ENCODE peak calls at places on chromosomes 3 and 15, in five cellular contexts. R is fibroblast of lung, Z is fibroblast of the conjunctiva, V is ACHN, K is GM04503. S is an unnamed sample.

GRCh38 chr3:32392530-32393302 is 1.1 kb downstream of the CMTM7 start:
- DNase-seq in R (peak; percentile 80), K (no peak), Z (peak; percentile 59), V (peak; percentile 44), S (no peak)

GRCh38 chr3:27714692-27715453 is 7.2 kb downstream of the EOMES start:
- DNase-seq in V (no peak), R (no peak), Z (no peak), K (no peak), S (no peak)

GRCh38 chr3:49098429-49098828 is 4.6 kb upstream of the QRICH1 start:
- DNase-seq in V (no peak), Z (no peak), R (no peak), K (no peak), S (no peak)

GRCh38 chr3:107124885-107125284 is 252.4 kb upstream of the CCDC54 start:
- DNase-seq in V (no peak), R (peak; percentile 49), K (peak; percentile 31), Z (peak; percentile 13), S (no peak)

GRCh38 chr15:32994810-32995424 is 199.6 kb downstream of the FMN1 start:
- DNase-seq in K (no peak), V (peak; percentile 41), Z (peak; percentile 39), R (peak; percentile 82), S (no peak)

GRCh38 chr15:64430000-64430735 is 30.2 kb upstream of the ZNF609 start:
- DNase-seq in K (peak; percentile 92), Z (peak; percentile 89), R (peak; percentile 97), V (no peak), S (no peak)

GRCh38 chr15:74614744-74615312 is 808 bp upstream of the CLK3 start:
- DNase-seq in Z (peak; percentile 43), K (peak; percentile 37), R (peak; percentile 65), V (peak; percentile 69), S (peak; percentile 94)

GRCh38 chr3:128242818-128243601 is 89.7 kb downstream of the EEFSEC start:
- DNase-seq in K (no peak), Z (no peak), V (no peak), R (no peak), S (no peak)

GRCh38 chr15:65580287-65580686 is 30.6 kb downstream of the INTS14 start:
- DNase-seq in Z (peak; percentile 20), K (peak; percentile 47), R (peak; percentile 39), V (peak; percentile 25), S (no peak)

GRCh38 chr3:15647629-15648167 is 46.2 kb downstream of the BTD start:
- DNase-seq in K (peak; percentile 93), R (peak; percentile 91), V (peak; percentile 82), Z (no peak), S (no peak)

GRCh38 chr3:54891540-54891897 is 36.3 kb downstream of the LRTM1 start:
- DNase-seq in K (peak; percentile 84), R (peak; percentile 95), V (peak; percentile 92), Z (peak; percentile 97), S (no peak)

GRCh38 chr3:31132132-31132769 is 237.8 kb upstream of the GADL1 start:
- DNase-seq in Z (peak; percentile 45), K (no peak), R (peak; percentile 61), V (peak; percentile 52), S (no peak)

GRCh38 chr15:58138106-58138505 is at the start of gene AQP9:
- DNase-seq in V (no peak), R (no peak), Z (no peak), K (no peak), S (no peak)

GRCh38 chr3:128753715-128754114 is 27.7 kb downstream of the RAB7A start:
- DNase-seq in V (no peak), R (no peak), K (no peak), Z (no peak), S (no peak)

GRCh38 chr3:9409981-9410849 is 12.8 kb downstream of the SETD5 start:
- DNase-seq in K (no peak), V (no peak), Z (no peak), R (no peak), S (no peak)

GRCh38 chr15:71940004-71940588 is 129.7 kb downstream of the NR2E3 start:
- DNase-seq in V (no peak), R (no peak), Z (no peak), K (no peak), S (peak; percentile 49)

GRCh38 chr3:61381745-61382392 is 130.6 kb upstream of the FHIT start:
- DNase-seq in V (peak; percentile 64), R (peak; percentile 29), K (no peak), Z (peak; percentile 16), S (no peak)

GRCh38 chr15:77966540-77967290 is 110.8 kb downstream of the TBC1D2B start:
- DNase-seq in R (peak; percentile 66), K (no peak), V (peak; percentile 37), Z (peak; percentile 44), S (no peak)

GRCh38 chr3:15899438-15899837 is 101.7 kb upstream of the ANKRD28 start:
- DNase-seq in Z (peak; percentile 50), K (peak; percentile 32), V (peak; percentile 23), R (peak; percentile 69), S (no peak)

GRCh38 chr3:183394150-183394549 is 34.3 kb downstream of the MCF2L2 start:
- DNase-seq in V (no peak), R (peak; percentile 37), K (no peak), Z (no peak), S (no peak)

GRCh38 chr15:68739390-68740075 is 81.2 kb downstream of the ANP32A start:
- DNase-seq in K (no peak), V (no peak), Z (no peak), R (no peak), S (no peak)

GRCh38 chr3:71305246-71306206 is 278.0 kb downstream of the FOXP1 start:
- DNase-seq in V (peak; percentile 22), K (no peak), Z (no peak), R (peak; percentile 38), S (no peak)

GRCh38 chr15:25175033-25175788 is 220.4 kb downstream of the SNRPN start:
- DNase-seq in K (no peak), V (no peak), Z (no peak), R (no peak), S (peak; percentile 60)

GRCh38 chr3:24240306-24240705 is 254.3 kb downstream of the THRB start:
- DNase-seq in V (no peak), K (no peak), R (no peak), Z (no peak), S (no peak)

GRCh38 chr15:51771773-51772172 is 20.4 kb downstream of the TMOD2 start:
- DNase-seq in R (no peak), V (no peak), Z (no peak), K (no peak), S (no peak)

GRCh38 chr3:52041118-52041847 is 15.1 kb downstream of the DUSP7 start:
- DNase-seq in Z (no peak), K (no peak), R (no peak), V (peak; percentile 18), S (no peak)

GRCh38 chr15:90883526-90883931 is 775 bp upstream of the FES start:
- DNase-seq in V (no peak), K (no peak), Z (no peak), R (no peak), S (no peak)

GRCh38 chr3:15768421-15769255 is 29.1 kb downstream of the ANKRD28 start:
- DNase-seq in R (peak; percentile 95), K (peak; percentile 94), Z (peak; percentile 91), V (peak; percentile 95), S (peak; percentile 81)

GRCh38 chr3:55718956-55719355 is 231.8 kb upstream of the WNT5A start:
- DNase-seq in K (no peak), R (no peak), Z (no peak), V (no peak), S (no peak)

GRCh38 chr3:11530153-11530721 is 113.5 kb downstream of the VGLL4 start:
- DNase-seq in V (no peak), R (peak; percentile 97), K (peak; percentile 47), Z (peak; percentile 88), S (no peak)

GRCh38 chr3:48885753-48886152 is 12.9 kb downstream of the SLC25A20 start:
- DNase-seq in Z (no peak), K (no peak), R (no peak), V (no peak), S (no peak)

GRCh38 chr3:5190147-5190791 is 2.8 kb downstream of the EDEM1 start:
- DNase-seq in K (no peak), Z (no peak), R (no peak), V (no peak), S (no peak)

GRCh38 chr3:125381314-125381713 is 6.2 kb upstream of the ZNF148 start:
- DNase-seq in K (no peak), Z (no peak), V (no peak), R (no peak), S (no peak)